ENCODE peak calls at places on chromosomes 5 and 9, in four cellular contexts. One of them, this sample, is unnamed.

GRCh38 chr5:67807116-67807888 is 408.3 kb upstream of the PIK3R1 start:
- DNase-seq in SK-N-SH: no peak
- DNase-seq in WTC11: no peak
- DNase-seq in K562: no peak
- DNase-seq in this sample: no peak

GRCh38 chr9:114001794-114002261 is 76.3 kb downstream of the AMBP start:
- DNase-seq in SK-N-SH: no peak
- DNase-seq in WTC11: no peak
- DNase-seq in K562: no peak
- DNase-seq in this sample: no peak

GRCh38 chr9:130897105-130897751 is 616 bp upstream of the QRFP start:
- DNase-seq in WTC11: no peak
- DNase-seq in SK-N-SH: no peak
- DNase-seq in K562: peak; percentile 61
- DNase-seq in this sample: no peak

GRCh38 chr5:168413062-168413461 is 73.2 kb upstream of the RARS1 start:
- DNase-seq in SK-N-SH: no peak
- DNase-seq in K562: no peak
- DNase-seq in WTC11: no peak
- DNase-seq in this sample: no peak

GRCh38 chr5:3602713-3603502 is 7.3 kb downstream of the IRX1 start:
- DNase-seq in SK-N-SH: peak; percentile 67
- DNase-seq in K562: peak; percentile 57
- DNase-seq in WTC11: peak; percentile 77
- DNase-seq in this sample: no peak

GRCh38 chr9:89878003-89878411 is 273.2 kb downstream of the GADD45G start:
- DNase-seq in SK-N-SH: no peak
- DNase-seq in WTC11: no peak
- DNase-seq in K562: no peak
- DNase-seq in this sample: peak; percentile 31

GRCh38 chr5:73039082-73039481 is 81.3 kb upstream of the TMEM171 start:
- DNase-seq in WTC11: peak; percentile 22
- DNase-seq in K562: no peak
- DNase-seq in SK-N-SH: no peak
- DNase-seq in this sample: no peak

GRCh38 chr5:126619781-126620180 is 19.0 kb downstream of the PHAX start:
- DNase-seq in WTC11: no peak
- DNase-seq in SK-N-SH: no peak
- DNase-seq in K562: no peak
- DNase-seq in this sample: no peak

GRCh38 chr9:92986175-92987110 is 39.1 kb downstream of the FGD3 start:
- DNase-seq in K562: no peak
- DNase-seq in WTC11: no peak
- DNase-seq in SK-N-SH: no peak
- DNase-seq in this sample: no peak

GRCh38 chr5:150339165-150339564 is 18.3 kb upstream of the TCOF1 start:
- DNase-seq in WTC11: no peak
- DNase-seq in K562: no peak
- DNase-seq in SK-N-SH: no peak
- DNase-seq in this sample: no peak

GRCh38 chr9:127136081-127136879 is 13.8 kb upstream of the ANGPTL2 start:
- DNase-seq in K562: no peak
- DNase-seq in SK-N-SH: no peak
- DNase-seq in WTC11: no peak
- DNase-seq in this sample: no peak

GRCh38 chr5:158462349-158463114 is 603.6 kb upstream of the CLINT1 start:
- DNase-seq in WTC11: no peak
- DNase-seq in K562: no peak
- DNase-seq in SK-N-SH: no peak
- DNase-seq in this sample: no peak

GRCh38 chr5:145984072-145984471 is 47.7 kb downstream of the SH3RF2 start:
- DNase-seq in WTC11: no peak
- DNase-seq in K562: no peak
- DNase-seq in SK-N-SH: no peak
- DNase-seq in this sample: no peak

GRCh38 chr5:65061974-65062353 is 293.2 kb downstream of the CWC27 start:
- DNase-seq in SK-N-SH: no peak
- DNase-seq in WTC11: no peak
- DNase-seq in K562: no peak
- DNase-seq in this sample: no peak

GRCh38 chr5:65066787-65067506 is 298.2 kb downstream of the CWC27 start:
- DNase-seq in K562: no peak
- DNase-seq in SK-N-SH: no peak
- DNase-seq in WTC11: no peak
- DNase-seq in this sample: no peak

GRCh38 chr5:65066385-65066784 is 297.7 kb downstream of the CWC27 start:
- DNase-seq in SK-N-SH: no peak
- DNase-seq in K562: no peak
- DNase-seq in WTC11: no peak
- DNase-seq in this sample: no peak

GRCh38 chr5:65062684-65063083 is 294.0 kb downstream of the CWC27 start:
- DNase-seq in K562: no peak
- DNase-seq in SK-N-SH: no peak
- DNase-seq in WTC11: no peak
- DNase-seq in this sample: no peak

GRCh38 chr5:65065112-65065511 is 296.4 kb downstream of the CWC27 start:
- DNase-seq in SK-N-SH: no peak
- DNase-seq in WTC11: no peak
- DNase-seq in K562: no peak
- DNase-seq in this sample: no peak
- TF ChIP-seq TEAD4 in SK-N-SH: no peak
- TF ChIP-seq TEAD4 in WTC11: no peak
- TF ChIP-seq TEAD4 in K562: no peak
- TF ChIP-seq TEAD4 in this sample: no peak

GRCh38 chr5:131218392-131218791 is 45.5 kb upstream of the CDC42SE2 start:
- DNase-seq in K562: no peak
- DNase-seq in SK-N-SH: no peak
- DNase-seq in WTC11: no peak
- DNase-seq in this sample: no peak

GRCh38 chr5:131222731-131223130 is 41.1 kb upstream of the CDC42SE2 start:
- DNase-seq in WTC11: no peak
- DNase-seq in SK-N-SH: no peak
- DNase-seq in K562: no peak
- DNase-seq in this sample: no peak

GRCh38 chr5:131221888-131222287 is 42.0 kb upstream of the CDC42SE2 start:
- DNase-seq in SK-N-SH: no peak
- DNase-seq in K562: no peak
- DNase-seq in WTC11: no peak
- DNase-seq in this sample: no peak

GRCh38 chr5:131217791-131218190 is 46.1 kb upstream of the CDC42SE2 start:
- DNase-seq in SK-N-SH: no peak
- DNase-seq in WTC11: no peak
- DNase-seq in K562: no peak
- DNase-seq in this sample: no peak

DNA sequence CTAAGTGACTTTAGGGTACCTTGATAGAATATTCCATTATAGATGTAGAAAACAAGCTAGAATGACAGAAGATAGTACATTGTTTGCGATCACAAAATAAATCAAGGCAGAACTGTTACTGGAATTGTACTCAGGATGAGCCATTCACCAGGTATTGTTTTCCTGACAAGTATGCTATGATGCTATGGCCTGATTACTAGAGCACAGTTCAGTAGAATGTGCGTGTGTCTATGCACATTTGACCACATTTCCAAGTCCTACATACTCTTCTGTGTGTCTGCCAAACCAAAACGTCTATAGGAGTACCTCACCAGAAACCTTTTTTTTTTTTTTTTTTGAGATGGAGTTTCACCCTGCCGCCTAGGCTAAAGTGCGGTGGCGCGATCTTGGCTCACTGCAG is 43.3 kb upstream of the CDC42SE2 start:
- DNase-seq in WTC11: no peak
- DNase-seq in SK-N-SH: no peak
- DNase-seq in K562: no peak
- DNase-seq in this sample: no peak
- TF ChIP-seq TEAD4 in WTC11: no peak
- TF ChIP-seq TEAD4 in SK-N-SH: no peak
- TF ChIP-seq TEAD4 in K562: no peak
- TF ChIP-seq TEAD4 in this sample: no peak

GRCh38 chr9:132486706-132487350 is 76.8 kb downstream of the CFAP77 start:
- DNase-seq in K562: no peak
- DNase-seq in SK-N-SH: peak; percentile 55
- DNase-seq in WTC11: no peak
- DNase-seq in this sample: no peak
- TF ChIP-seq TEAD4 in K562: no peak
- TF ChIP-seq TEAD4 in SK-N-SH: no peak
- TF ChIP-seq TEAD4 in WTC11: no peak
- TF ChIP-seq TEAD4 in this sample: no peak

DNA sequence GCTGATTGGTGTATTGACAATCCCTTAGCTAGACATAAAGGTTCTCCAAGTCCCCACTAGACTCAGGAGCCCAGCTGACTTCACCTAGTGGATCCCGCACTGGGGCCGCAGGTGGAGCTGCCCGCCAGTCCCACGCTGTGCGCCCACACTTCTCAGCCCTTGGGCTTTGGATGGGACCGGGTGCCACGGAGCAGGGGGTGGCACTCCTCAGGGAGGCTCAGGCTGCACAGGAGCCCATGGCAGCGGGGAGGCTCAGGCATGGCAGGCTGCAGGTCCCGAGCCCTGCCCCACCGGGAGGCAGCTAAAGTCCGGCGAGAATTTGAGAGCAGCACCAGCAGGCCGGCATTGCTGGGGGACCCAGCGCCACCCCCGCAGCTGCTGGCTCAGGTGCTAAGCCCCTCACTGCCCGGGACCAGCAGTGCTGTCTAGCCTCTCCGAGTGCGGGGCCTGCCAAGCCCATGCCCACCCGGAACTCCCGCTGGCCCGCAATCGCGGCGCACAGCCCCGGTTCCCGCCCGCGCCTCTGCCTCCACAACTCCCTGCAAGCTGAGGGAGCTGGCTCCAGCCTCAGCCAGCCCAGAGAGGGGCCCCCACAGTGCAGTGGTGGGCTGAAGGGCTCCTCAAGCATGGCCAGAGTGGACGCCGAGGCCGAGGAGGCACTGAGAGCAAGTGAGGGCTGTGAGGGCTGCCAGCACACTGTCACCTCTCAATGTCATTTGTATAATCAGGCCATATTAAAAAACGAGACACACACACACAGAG is 437.2 kb downstream of the CSNK1G3 start:
- DNase-seq in SK-N-SH: no peak
- DNase-seq in K562: no peak
- DNase-seq in WTC11: no peak
- DNase-seq in this sample: no peak
- TF ChIP-seq TEAD4 in SK-N-SH: no peak
- TF ChIP-seq TEAD4 in K562: no peak
- TF ChIP-seq TEAD4 in WTC11: no peak
- TF ChIP-seq TEAD4 in this sample: no peak

GRCh38 chr5:93892481-93892880 is 151.1 kb upstream of the POU5F2 start:
- DNase-seq in K562: no peak
- DNase-seq in SK-N-SH: no peak
- DNase-seq in WTC11: no peak
- DNase-seq in this sample: no peak

GRCh38 chr5:93893050-93893449 is 151.7 kb upstream of the POU5F2 start:
- DNase-seq in SK-N-SH: no peak
- DNase-seq in WTC11: no peak
- DNase-seq in K562: no peak
- DNase-seq in this sample: no peak

GRCh38 chr5:93891491-93892480 is 150.4 kb upstream of the POU5F2 start:
- DNase-seq in SK-N-SH: no peak
- DNase-seq in WTC11: no peak
- DNase-seq in K562: no peak
- DNase-seq in this sample: no peak

GRCh38 chr5:93890657-93891056 is 149.3 kb upstream of the POU5F2 start:
- DNase-seq in K562: no peak
- DNase-seq in WTC11: no peak
- DNase-seq in SK-N-SH: no peak
- DNase-seq in this sample: no peak

GRCh38 chr5:93894471-93895354 is 153.3 kb upstream of the POU5F2 start:
- DNase-seq in WTC11: no peak
- DNase-seq in K562: no peak
- DNase-seq in SK-N-SH: peak; percentile 4
- DNase-seq in this sample: no peak
- TF ChIP-seq TEAD4 in WTC11: no peak
- TF ChIP-seq TEAD4 in K562: no peak
- TF ChIP-seq TEAD4 in SK-N-SH: no peak
- TF ChIP-seq TEAD4 in this sample: no peak

GRCh38 chr9:121636411-121636865 is 15.0 kb upstream of the DAB2IP start:
- DNase-seq in SK-N-SH: peak; percentile 60
- DNase-seq in WTC11: no peak
- DNase-seq in K562: no peak
- DNase-seq in this sample: no peak
- TF ChIP-seq TEAD4 in SK-N-SH: no peak
- TF ChIP-seq TEAD4 in WTC11: no peak
- TF ChIP-seq TEAD4 in K562: no peak
- TF ChIP-seq TEAD4 in this sample: no peak

GRCh38 chr9:18385676-18386075 is 88.3 kb upstream of the ADAMTSL1 start:
- DNase-seq in WTC11: no peak
- DNase-seq in SK-N-SH: no peak
- DNase-seq in K562: no peak
- DNase-seq in this sample: no peak
- TF ChIP-seq TEAD4 in WTC11: no peak
- TF ChIP-seq TEAD4 in SK-N-SH: no peak
- TF ChIP-seq TEAD4 in K562: no peak
- TF ChIP-seq TEAD4 in this sample: no peak

This sample was measured in H1.